ENCODE peak calls at places on chromosomes 5 and 9, in ten cellular contexts. R, B, Q, C, D, P, V, W, N and E are unnamed samples.

GRCh38 chr9:11338130-11338529 is 725.3 kb upstream of the PTPRD start:
- DNase-seq in C (no peak), W (no peak), P (no peak), R (no peak), Q (no peak), D (no peak), N (no peak), B (no peak), V (no peak), E (no peak)

GRCh38 chr9:114718801-114719221 is 36.8 kb upstream of the TEX48 start:
- DNase-seq in V (peak; percentile 66), B (peak; percentile 15), D (peak; percentile 73), R (peak; percentile 81), P (no peak), W (peak; percentile 86), C (peak; percentile 63), Q (peak; percentile 28), N (no peak), E (peak; percentile 57)

GRCh38 chr9:89405832-89406231 is 87.5 kb downstream of the SECISBP2 start:
- DNase-seq in W (no peak), B (no peak), P (no peak), Q (no peak), D (no peak), R (no peak), V (no peak), C (no peak), N (no peak), E (no peak)

GRCh38 chr9:130665431-130666392 is 1.3 kb downstream of the PRDM12 start:
- DNase-seq in N (no peak), C (no peak), Q (no peak), D (no peak), W (no peak), B (no peak), P (no peak), R (no peak), V (no peak), E (no peak)

GRCh38 chr5:175797521-175798038 is 73.8 kb upstream of the CPLX2 start:
- DNase-seq in V (no peak), C (no peak), P (no peak), Q (peak; percentile 28), W (no peak), R (no peak), N (peak; percentile 48), B (no peak), D (no peak), E (peak; percentile 14)

GRCh38 chr5:139633295-139634027 is 14.7 kb upstream of the CXXC5 start:
- DNase-seq in P (no peak), Q (peak; percentile 85), N (peak; percentile 80), B (peak; percentile 53), V (no peak), D (peak; percentile 51), W (peak; percentile 84), R (peak; percentile 75), C (peak; percentile 63), E (peak; percentile 67)

GRCh38 chr9:129172816-129173215 is 5.2 kb downstream of the IER5L start:
- DNase-seq in B (no peak), N (no peak), C (no peak), R (no peak), D (no peak), W (no peak), V (no peak), P (no peak), Q (peak; percentile 27), E (no peak)

GRCh38 chr9:95722141-95722540 is 153.3 kb upstream of the ERCC6L2 start:
- DNase-seq in V (no peak), P (no peak), W (no peak), Q (no peak), D (no peak), B (no peak), C (no peak), R (no peak), N (no peak), E (no peak)

GRCh38 chr9:127568971-127569818 is 42.9 kb upstream of the STXBP1 start:
- DNase-seq in D (peak; percentile 67), R (peak; percentile 59), N (peak; percentile 19), P (peak; percentile 70), Q (peak; percentile 95), B (peak; percentile 78), C (peak; percentile 75), W (peak; percentile 78), V (peak; percentile 39), E (peak; percentile 79)